ENCODE peak calls at places on chromosome X, in four cellular contexts. N is K562, R is GM12878, I is SK-N-SH. F is an unnamed sample.

GRCh38 chrX:128012015-128012414 is 40.2 kb downstream of the ACTRT1 start:
- DNase-seq in I (no peak), R (no peak), N (no peak), F (no peak)

GRCh38 chrX:6574762-6575161 is 39.8 kb upstream of the VCX3A start:
- DNase-seq in R (no peak), N (no peak), I (peak), F (peak)

GRCh38 chrX:21974011-21974385 is 33.5 kb downstream of the SMS start:
- DNase-seq in R (peak), N (no peak), I (no peak), F (no peak)

GRCh38 chrX:119541188-119541587 is 24.0 kb downstream of the STEEP1 start:
- DNase-seq in I (no peak), R (no peak), N (no peak), F (no peak)

GRCh38 chrX:143634373-143634685 is 1.6 kb downstream of the SLITRK4 start:
- DNase-seq in R (no peak), I (no peak), N (no peak), F (no peak)

GRCh38 chrX:45515262-45516215 is 314.9 kb upstream of the DIPK2B start:
- DNase-seq in N (no peak), I (peak), R (no peak), F (peak)

GRCh38 chrX:129108936-129109335 is 414.4 kb downstream of the SMARCA1 start:
- DNase-seq in I (no peak), N (no peak), R (no peak), F (no peak)

GRCh38 chrX:20116087-20116574 is 576 bp downstream of the MAP7D2 start:
- DNase-seq in I (peak), R (no peak), N (no peak), F (peak)

GRCh38 chrX:74162199-74162598 is 141.8 kb upstream of the ZCCHC13 start:
- DNase-seq in R (no peak), I (no peak), N (no peak), F (no peak)

GRCh38 chrX:74160358-74160757 is 143.6 kb upstream of the ZCCHC13 start:
- DNase-seq in I (no peak), N (no peak), R (no peak), F (no peak)

GRCh38 chrX:74160816-74161215 is 143.2 kb upstream of the ZCCHC13 start:
- DNase-seq in N (no peak), R (no peak), I (no peak), F (no peak)
- TF ChIP-seq USF1 in N (no peak), R (no peak), I (no peak), F (no peak)

DNA sequence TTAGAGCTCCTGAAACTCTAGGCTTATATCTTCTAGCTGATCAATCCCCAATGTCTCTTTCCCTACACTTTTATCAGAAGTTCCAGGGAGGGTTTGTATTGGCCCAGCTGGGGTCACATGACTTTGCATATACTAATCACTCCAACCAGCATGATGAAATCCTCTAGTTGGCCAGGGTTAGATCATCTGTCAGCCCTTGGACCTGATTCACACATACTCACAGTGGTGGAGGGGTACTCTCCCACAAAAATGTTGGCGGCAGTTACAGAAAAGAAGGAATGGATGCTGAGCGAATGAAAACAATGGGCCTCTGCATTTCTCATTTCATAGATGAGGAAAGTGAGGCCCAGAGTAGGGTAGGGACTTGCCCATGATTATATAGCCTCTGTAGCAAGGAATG is 151.1 kb downstream of the PJA1 start:
- DNase-seq in N (no peak), R (no peak), I (no peak), F (no peak)
- TF ChIP-seq USF1 in N (no peak), R (no peak), I (no peak), F (no peak)

DNA sequence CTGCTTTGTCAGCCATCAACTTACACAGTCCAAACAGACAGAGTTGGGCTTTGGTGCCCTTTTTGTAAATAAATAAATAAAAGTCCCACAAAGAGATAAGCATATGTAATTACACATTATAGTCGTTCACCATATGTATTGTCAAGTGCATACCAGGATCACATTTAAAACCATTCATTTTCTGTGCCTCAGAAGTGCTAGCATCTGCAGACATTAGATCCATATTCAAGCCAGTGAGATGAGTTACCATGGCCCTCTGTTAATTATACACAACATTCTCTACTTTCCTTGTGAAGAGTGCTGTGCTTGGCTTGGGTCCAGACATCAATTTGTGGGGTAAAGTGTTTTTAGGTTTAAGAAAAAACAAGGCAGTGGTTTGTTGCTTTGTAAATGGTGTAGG is 76.8 kb downstream of the ENOX2 start:
- DNase-seq in I (no peak), R (no peak), N (no peak), F (no peak)
- TF ChIP-seq USF1 in I (no peak), R (no peak), N (no peak), F (no peak)

GRCh38 chrX:78314561-78314960 is 12.8 kb downstream of the CYSLTR1 start:
- DNase-seq in N (no peak), R (no peak), I (no peak), F (no peak)
- TF ChIP-seq USF1 in N (no peak), R (no peak), I (no peak), F (no peak)

GRCh38 chrX:101108293-101108692 is 10.3 kb downstream of the CENPI start:
- DNase-seq in I (no peak), R (no peak), N (no peak), F (no peak)
- TF ChIP-seq USF1 in I (no peak), R (no peak), N (no peak), F (no peak)

GRCh38 chrX:133796282-133796681 is 189.1 kb downstream of the GPC3 start:
- DNase-seq in I (no peak), R (no peak), N (no peak), F (no peak)

GRCh38 chrX:133792198-133792953 is 193.0 kb downstream of the GPC3 start:
- DNase-seq in N (peak), R (peak), I (peak), F (peak)

DNA sequence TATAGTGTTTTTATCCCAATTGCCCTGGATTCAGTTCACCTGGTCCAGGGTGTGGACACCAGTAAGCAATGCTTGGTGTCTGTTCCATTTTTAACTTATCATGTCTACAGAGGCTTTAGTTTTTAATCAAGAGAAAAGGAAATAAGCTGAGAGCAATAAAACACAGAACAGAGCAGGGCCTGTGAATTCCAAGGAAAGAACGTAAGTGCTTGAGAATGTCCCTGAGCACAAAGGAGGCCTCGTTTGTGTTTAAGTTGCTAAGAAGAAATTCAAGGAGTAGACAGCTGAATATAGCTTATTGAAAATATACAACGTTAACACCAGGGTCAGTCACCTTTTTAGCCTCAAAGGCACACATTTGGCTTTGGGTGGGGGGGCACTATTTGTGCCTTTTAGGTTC is 191.2 kb downstream of the GPC3 start:
- DNase-seq in R (no peak), N (no peak), I (no peak), F (no peak)
- TF ChIP-seq USF1 in R (no peak), N (no peak), I (no peak), F (no peak)

GRCh38 chrX:109735241-109735744 is 2.2 kb upstream of the ACSL4 start:
- DNase-seq in R (no peak), N (no peak), I (no peak), F (no peak)
- TF ChIP-seq USF1 in R (no peak), N (no peak), I (no peak), F (no peak)

GRCh38 chrX:154000051-154000450 is 19.7 kb downstream of the IRAK1 start:
- DNase-seq in N (no peak), I (no peak), R (no peak), F (no peak)

GRCh38 chrX:154006965-154007364 is 12.7 kb downstream of the IRAK1 start:
- DNase-seq in I (no peak), R (no peak), N (no peak), F (no peak)

GRCh38 chrX:154004315-154004714 is 15.4 kb downstream of the IRAK1 start:
- DNase-seq in N (no peak), R (no peak), I (no peak), F (no peak)

GRCh38 chrX:153999359-154000037 is 20.2 kb downstream of the IRAK1 start:
- DNase-seq in I (no peak), R (no peak), N (no peak), F (no peak)

GRCh38 chrX:154002215-154002719 is 17.4 kb downstream of the IRAK1 start:
- DNase-seq in I (no peak), R (no peak), N (peak), F (no peak)
- TF ChIP-seq USF1 in I (no peak), R (no peak), N (no peak), F (no peak)

DNA sequence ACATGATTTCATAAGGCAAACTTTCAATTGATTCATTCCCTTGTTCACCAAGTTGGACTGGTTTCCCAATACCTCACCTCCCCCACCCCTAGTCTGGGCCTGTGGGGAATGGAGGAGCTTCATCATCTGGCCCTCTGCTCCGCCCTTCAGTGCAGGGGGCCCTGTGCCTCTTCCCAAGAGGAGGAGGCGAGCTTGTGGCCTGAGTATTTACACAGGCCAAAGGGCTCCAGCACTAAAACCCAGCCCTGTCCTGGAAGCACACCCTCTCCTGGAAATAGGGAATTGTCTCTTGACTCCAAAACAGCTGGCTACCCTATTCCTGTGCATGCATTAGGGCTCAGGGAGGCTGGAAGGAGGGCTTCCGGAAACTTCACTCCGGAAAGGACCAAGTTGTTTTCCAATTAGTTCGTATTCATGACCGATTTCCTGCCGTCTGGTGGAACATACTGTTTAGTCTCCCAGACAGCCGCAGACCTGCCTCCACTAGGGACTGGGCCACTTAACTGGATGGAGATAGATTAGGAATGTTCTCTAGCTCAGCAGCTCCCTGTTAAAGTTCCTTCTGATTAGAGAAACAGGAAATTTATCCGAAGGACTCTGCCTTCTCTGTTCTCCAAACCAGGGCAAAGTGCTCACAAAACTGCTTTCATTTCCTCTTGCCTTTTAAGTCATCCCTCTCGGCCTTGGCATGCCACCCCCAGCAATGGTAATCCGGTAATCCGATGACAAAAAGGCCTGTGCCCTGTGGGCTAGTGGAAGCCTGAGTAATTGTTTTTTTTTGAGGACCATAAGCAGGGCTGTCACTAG is 5.8 kb downstream of the SRPX2 start:
- DNase-seq in R (no peak), N (no peak), I (no peak), F (peak)
- TF ChIP-seq USF1 in R (no peak), N (no peak), I (no peak), F (no peak)